ENCODE peak calls at places on chromosomes 6 and 20, in nine cellular contexts. I is pancreas, V is keratinocyte, F is tibial artery, O is neural progenitor cell, Y is GM12878, N is heart left ventricle, X is body of pancreas, M is OCI-LY7. U is an unnamed sample.

GRCh38 chr6:100366419-100366818 is 98.3 kb downstream of the SIM1 start:
- DNase-seq in N (no peak), Y (no peak), V (peak; percentile 28), I (no peak), M (no peak), X (no peak), O (no peak), F (no peak), U (no peak)

GRCh38 chr6:11161031-11161966 is 49.8 kb upstream of the ERVFRD-1 start:
- DNase-seq in F (no peak), N (no peak), I (no peak), V (no peak), Y (no peak), M (no peak), X (no peak), O (no peak), U (no peak)

GRCh38 chr20:59004493-59004762 is 2.6 kb downstream of the CTSZ start:
- DNase-seq in O (no peak), M (no peak), F (peak; percentile 69), N (peak; percentile 60), V (no peak), I (no peak), Y (no peak), X (peak; percentile 39), U (no peak)

GRCh38 chr20:37327748-37328147 is 18.2 kb upstream of the SRC start:
- DNase-seq in N (peak; percentile 44), Y (no peak), M (no peak), I (no peak), F (peak; percentile 94), O (no peak), X (peak; percentile 49), V (no peak), U (peak; percentile 68)

GRCh38 chr20:32536861-32537656 is 48.1 kb downstream of the NOL4L start:
- DNase-seq in O (peak; percentile 39), V (no peak), I (peak; percentile 74), N (no peak), X (peak; percentile 88), Y (no peak), M (peak; percentile 68), F (no peak), U (peak; percentile 52)

GRCh38 chr6:43383021-43383667 is 13.7 kb upstream of the ZNF318 start:
- DNase-seq in X (no peak), O (no peak), Y (no peak), I (no peak), N (no peak), M (no peak), V (no peak), F (no peak), U (no peak)

GRCh38 chr6:46419576-46420002 is 71.7 kb downstream of the RCAN2 start:
- DNase-seq in V (peak; percentile 15), M (peak; percentile 77), F (peak; percentile 76), I (peak; percentile 40), Y (peak; percentile 8), X (peak; percentile 78), N (peak; percentile 58), O (peak; percentile 69), U (no peak)

GRCh38 chr20:24149175-24149574 is 160.6 kb upstream of the GGTLC1 start:
- DNase-seq in X (no peak), O (no peak), V (no peak), I (no peak), F (no peak), M (no peak), Y (no peak), N (no peak), U (no peak)

GRCh38 chr20:40497781-40498691 is 191.0 kb downstream of the MAFB start:
- DNase-seq in X (peak; percentile 11), N (peak; percentile 35), V (no peak), M (no peak), O (no peak), Y (peak; percentile 7), F (peak; percentile 76), I (no peak), U (peak; percentile 76)

GRCh38 chr20:47506335-47506734 is 4.6 kb downstream of the NCOA3 start:
- DNase-seq in V (no peak), Y (no peak), I (no peak), X (no peak), M (no peak), N (no peak), F (no peak), O (peak; percentile 37), U (no peak)

GRCh38 chr6:90764001-90764400 is 177.1 kb upstream of the MAP3K7 start:
- DNase-seq in O (no peak), F (no peak), N (no peak), M (no peak), X (no peak), I (no peak), Y (no peak), V (no peak), U (no peak)

GRCh38 chr20:43749734-43750294 is 23.0 kb upstream of the GTSF1L start:
- DNase-seq in X (peak; percentile 84), V (no peak), Y (peak; percentile 13), O (peak; percentile 82), I (peak; percentile 41), F (peak; percentile 73), M (peak; percentile 73), N (peak; percentile 76), U (peak; percentile 75)

GRCh38 chr6:33761922-33762629 is 15.4 kb upstream of the IP6K3 start:
- DNase-seq in Y (no peak), X (peak; percentile 80), M (peak; percentile 52), V (no peak), I (peak; percentile 67), O (peak; percentile 78), N (peak; percentile 80), F (no peak), U (no peak)

GRCh38 chr6:119034827-119035458 is 43.5 kb downstream of the FAM184A start:
- DNase-seq in F (no peak), I (no peak), Y (no peak), N (no peak), O (no peak), M (no peak), V (no peak), X (no peak), U (no peak)

GRCh38 chr20:48180637-48181036 is 395.4 kb upstream of the SULF2 start:
- DNase-seq in Y (no peak), M (no peak), F (no peak), I (no peak), X (no peak), O (no peak), V (no peak), N (no peak), U (no peak)

GRCh38 chr6:41939091-41939847 is 2.3 kb downstream of the CCND3 start:
- DNase-seq in F (no peak), M (peak; percentile 31), Y (no peak), N (peak; percentile 43), V (no peak), I (no peak), O (peak; percentile 50), X (no peak), U (peak; percentile 78)

GRCh38 chr6:219019-219570 is 73.2 kb upstream of the DUSP22 start:
- DNase-seq in M (peak; percentile 81), Y (peak; percentile 73), V (no peak), X (no peak), I (no peak), F (no peak), N (no peak), O (peak; percentile 1), U (no peak)

GRCh38 chr6:42771741-42772100 is 10.1 kb upstream of the BICRAL start:
- DNase-seq in N (no peak), V (no peak), F (no peak), X (no peak), I (no peak), M (peak; percentile 51), Y (no peak), O (no peak), U (no peak)

GRCh38 chr6:61886608-61887259 is 399.3 kb downstream of the KHDRBS2 start:
- DNase-seq in X (no peak), N (no peak), I (no peak), O (no peak), Y (no peak), M (peak; percentile 6), F (no peak), V (no peak), U (no peak)
- TF ChIP-seq CTCF in X (no peak), N (no peak), I (no peak), O (peak; percentile 45), Y (no peak), M (peak; percentile 69), F (no peak), V (no peak), U (no peak)

GRCh38 chr20:33828912-33829560 is 17.9 kb downstream of the CHMP4B start:
- DNase-seq in Y (no peak), X (peak; percentile 62), F (no peak), I (peak; percentile 43), N (no peak), O (no peak), V (no peak), M (no peak), U (no peak)
- H3K4me3 ChIP-seq in Y (no peak overlapping the region), X (no peak overlapping the region), F (no peak overlapping the region), I (no peak overlapping the region), N (no peak overlapping the region), O (no peak overlapping the region), V (no peak overlapping the region), M (peak overlapping the region; percentile 12), U (no peak overlapping the region)

DNA sequence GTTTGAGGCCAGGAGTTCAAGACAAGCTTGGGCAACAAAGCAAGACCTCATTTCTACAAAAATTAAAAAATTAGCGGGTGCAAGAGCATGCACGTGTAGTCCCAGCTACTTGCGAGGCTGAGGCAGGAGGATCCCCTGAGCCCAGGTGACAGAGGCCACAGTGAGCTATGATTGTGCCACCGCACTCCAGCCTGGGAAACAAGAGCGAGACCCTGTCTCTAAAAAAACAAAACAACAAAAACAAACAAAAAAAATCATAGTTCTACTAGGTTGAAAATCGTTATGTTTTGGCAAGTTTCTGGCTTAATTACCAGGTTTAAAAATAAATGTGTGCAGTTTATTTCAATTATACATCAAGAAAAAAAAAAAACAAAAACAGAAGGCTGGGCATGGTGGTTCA is 2.6 kb downstream of the EIF2S2 start:
- DNase-seq in V (no peak), O (no peak), Y (no peak), F (no peak), I (no peak), M (no peak), N (no peak), X (no peak), U (no peak)
- H3K4me1 ChIP-seq in V (peaks cover 26% of the 10 kb centered on the region), O (peaks cover 7% of the 10 kb centered on the region), Y (peaks cover 9% of the 10 kb centered on the region), F (peaks cover 53% of the 10 kb centered on the region), I (peaks cover 26% of the 10 kb centered on the region), M (peaks cover 46% of the 10 kb centered on the region), N (peaks cover 3% of the 10 kb centered on the region), X (peaks cover 50% of the 10 kb centered on the region), U (peaks cover 17% of the 10 kb centered on the region)

GRCh38 chr20:57857969-57858368 is 148.2 kb upstream of the PMEPA1 start:
- DNase-seq in M (no peak), Y (no peak), V (no peak), X (no peak), I (no peak), F (no peak), O (no peak), N (no peak), U (no peak)
- TF ChIP-seq CTCF in M (no peak), Y (no peak), V (no peak), X (no peak), I (no peak), F (no peak), O (no peak), N (no peak), U (no peak)